ENCODE peak calls at places on chromosome 5, in four cellular contexts. A, U, T and S are unnamed samples.

GRCh38 chr5:104643320-104643719 is 1080.7 kb upstream of the NUDT12 start:
- DNase-seq in A (no peak), U (no peak), T (no peak), S (no peak)

GRCh38 chr5:172860520-172861443 is 26.7 kb downstream of the ERGIC1 start:
- DNase-seq in A (no peak), U (no peak), T (no peak), S (no peak)

GRCh38 chr5:129899454-129899853 is 4.8 kb upstream of the CHSY3 start:
- DNase-seq in A (no peak), U (no peak), T (no peak), S (no peak)

GRCh38 chr5:143879646-143880045 is 67.7 kb downstream of the HMHB1 start:
- DNase-seq in A (peak; percentile 5), U (no peak), T (no peak), S (no peak)

GRCh38 chr5:16704945-16705344 is 88.1 kb upstream of the RETREG1 start:
- DNase-seq in A (no peak), U (no peak), T (no peak), S (no peak)

GRCh38 chr5:77774981-77775772 is 962 bp downstream of the TBCA start:
- DNase-seq in A (peak; percentile 10), U (no peak), T (no peak), S (no peak)

GRCh38 chr5:157198277-157199058 is 17.8 kb downstream of the ITK start:
- DNase-seq in A (no peak), U (no peak), T (no peak), S (no peak)

GRCh38 chr5:33470544-33470943 is 29.8 kb downstream of the TARS1 start:
- DNase-seq in A (peak; percentile 16), U (no peak), T (no peak), S (no peak)

GRCh38 chr5:16776611-16777251 is 159.4 kb downstream of the MYO10 start:
- DNase-seq in A (peak; percentile 62), U (no peak), T (no peak), S (peak; percentile 45)

GRCh38 chr5:168300377-168301182 is 9.1 kb downstream of the WWC1 start:
- DNase-seq in A (no peak), U (no peak), T (no peak), S (no peak)

GRCh38 chr5:57386958-57387357 is 95.7 kb downstream of the ACTBL2 start:
- DNase-seq in A (no peak), U (no peak), T (no peak), S (no peak)

GRCh38 chr5:93428868-93429267 is 152.2 kb downstream of the NR2F1-AS1 start:
- DNase-seq in A (no peak), U (no peak), T (no peak), S (no peak)

GRCh38 chr5:116371935-116372334 is 202.7 kb downstream of the SEMA6A start:
- DNase-seq in A (peak; percentile 30), U (no peak), T (no peak), S (no peak)

GRCh38 chr5:149141957-149142851 is 911 bp downstream of the ABLIM3 start:
- DNase-seq in A (no peak), U (no peak), T (no peak), S (no peak)

GRCh38 chr5:117424559-117424958 is 849.9 kb upstream of the SEMA6A start:
- DNase-seq in A (no peak), U (no peak), T (no peak), S (no peak)

GRCh38 chr5:107284822-107285510 is 385.8 kb downstream of the EFNA5 start:
- DNase-seq in A (no peak), U (no peak), T (no peak), S (no peak)

GRCh38 chr5:160747963-160748362 is 104.0 kb downstream of the ATP10B start:
- DNase-seq in A (no peak), U (no peak), T (no peak), S (no peak)

GRCh38 chr5:61624553-61624952 is 292.5 kb downstream of the ZSWIM6 start:
- DNase-seq in A (no peak), U (no peak), T (no peak), S (no peak)

GRCh38 chr5:176818391-176819098 is 8.2 kb downstream of the UNC5A start:
- DNase-seq in A (peak; percentile 42), U (no peak), T (peak; percentile 34), S (no peak)

GRCh38 chr5:5572010-5572982 is 149.8 kb downstream of the ICE1 start:
- DNase-seq in A (no peak), U (peak; percentile 41), T (no peak), S (no peak)

GRCh38 chr5:167284491-167284890 is 1007.0 kb upstream of the WWC1 start:
- DNase-seq in A (no peak), U (no peak), T (no peak), S (no peak)

GRCh38 chr5:101326766-101327165 is 423.7 kb upstream of the ST8SIA4 start:
- DNase-seq in A (no peak), U (no peak), T (no peak), S (no peak)

GRCh38 chr5:107383414-107383813 is 287.3 kb downstream of the EFNA5 start:
- DNase-seq in A (no peak), U (no peak), T (no peak), S (no peak)

GRCh38 chr5:93582677-93583524 is at the start of gene NR2F1:
- DNase-seq in A (peak; percentile 99), U (peak; percentile 51), T (no peak), S (peak; percentile 75)

GRCh38 chr5:84683594-84683993 is 298.9 kb upstream of the EDIL3 start:
- DNase-seq in A (no peak), U (no peak), T (no peak), S (no peak)

GRCh38 chr5:147481857-147482256 is 28.0 kb downstream of the DPYSL3 start:
- DNase-seq in A (no peak), U (no peak), T (peak; percentile 40), S (no peak)

GRCh38 chr5:78907255-78907886 is 77.7 kb downstream of the ARSB start:
- DNase-seq in A (no peak), U (no peak), T (peak; percentile 34), S (no peak)

GRCh38 chr5:151063136-151063544 is 17.7 kb downstream of the TNIP1 start:
- DNase-seq in A (peak; percentile 12), U (peak; percentile 47), T (no peak), S (no peak)
- TF ChIP-seq TARDBP in A (no peak), U (no peak), T (no peak), S (no peak)

GRCh38 chr5:163821142-163821541 is 315.7 kb downstream of the MAT2B start:
- DNase-seq in A (no peak), U (no peak), T (no peak), S (no peak)
- TF ChIP-seq BHLHE40 in A (no peak), U (no peak), T (no peak), S (no peak)

DNA sequence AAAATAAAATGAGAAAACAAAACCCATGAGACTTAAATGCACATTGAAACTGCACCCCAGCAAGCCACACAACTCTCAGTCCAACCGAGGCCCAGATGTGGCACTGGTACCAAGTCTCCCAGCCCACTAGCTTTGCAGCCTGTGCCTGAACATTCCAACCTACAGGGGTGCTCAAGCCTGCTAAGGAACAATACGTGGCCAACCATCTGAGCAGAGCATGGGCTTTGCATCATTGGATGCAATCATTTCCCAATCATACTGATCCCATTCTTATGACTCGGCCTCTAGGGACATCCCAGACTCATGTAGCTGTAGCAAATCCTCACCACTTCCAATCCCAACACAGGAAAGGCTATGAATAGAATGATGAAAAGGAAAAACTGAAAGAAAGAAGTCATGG is 297.2 kb downstream of the SPOCK1 start:
- DNase-seq in A (no peak), U (no peak), T (no peak), S (no peak)
- TF ChIP-seq TARDBP in A (no peak), U (no peak), T (no peak), S (no peak)

GRCh38 chr5:110785356-110785755 is 46.5 kb downstream of the SLC25A46 start:
- DNase-seq in A (no peak), U (no peak), T (no peak), S (no peak)

GRCh38 chr5:110790673-110791072 is 51.9 kb downstream of the SLC25A46 start:
- DNase-seq in A (no peak), U (no peak), T (no peak), S (no peak)

GRCh38 chr5:110784901-110785300 is 46.1 kb downstream of the SLC25A46 start:
- DNase-seq in A (no peak), U (no peak), T (no peak), S (no peak)
- TF ChIP-seq BHLHE40 in A (no peak), U (no peak), T (no peak), S (no peak)

GRCh38 chr5:142828797-142829535 is 58.8 kb downstream of the ARHGAP26 start:
- DNase-seq in A (no peak), U (no peak), T (no peak), S (no peak)

GRCh38 chr5:142825378-142826089 is 55.4 kb downstream of the ARHGAP26 start:
- DNase-seq in A (no peak), U (no peak), T (no peak), S (no peak)

GRCh38 chr5:142826093-142826492 is 55.9 kb downstream of the ARHGAP26 start:
- DNase-seq in A (no peak), U (no peak), T (no peak), S (no peak)

GRCh38 chr5:142827934-142828576 is 57.9 kb downstream of the ARHGAP26 start:
- DNase-seq in A (no peak), U (no peak), T (no peak), S (no peak)

GRCh38 chr5:142826741-142827492 is 56.7 kb downstream of the ARHGAP26 start:
- DNase-seq in A (no peak), U (no peak), T (no peak), S (no peak)
- TF ChIP-seq TARDBP in A (no peak), U (no peak), T (no peak), S (no peak)

DNA sequence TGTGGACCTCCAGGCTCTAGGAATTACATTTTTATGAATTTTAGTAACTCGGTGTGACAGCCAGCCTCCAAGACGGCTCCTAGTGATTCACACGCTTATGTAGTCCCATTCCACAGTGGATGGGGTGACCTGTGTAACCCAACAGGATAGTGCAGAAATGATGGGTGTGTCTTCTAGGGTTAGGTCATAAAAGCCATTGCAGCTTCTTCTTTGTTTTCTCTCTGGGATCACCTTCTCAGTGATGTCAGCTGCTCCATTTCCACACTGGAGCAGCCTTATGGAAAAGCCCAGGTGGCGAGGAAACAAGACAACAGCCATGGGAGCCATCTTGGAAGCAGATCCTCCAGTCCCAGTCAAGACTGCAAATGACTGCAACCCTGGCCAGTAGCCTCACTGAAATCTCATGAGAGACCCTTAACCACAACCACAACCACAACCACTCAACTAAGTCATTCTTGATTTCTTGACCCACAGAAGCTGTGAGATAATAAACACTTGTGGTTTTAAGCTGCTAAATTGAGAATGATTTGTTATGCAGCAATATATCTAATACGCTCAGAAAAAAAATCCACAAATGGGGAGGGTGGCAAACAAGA is 5.1 kb upstream of the GNPDA1 start:
- DNase-seq in A (no peak), U (no peak), T (peak; percentile 50), S (no peak)
- TF ChIP-seq BHLHE40 in A (no peak), U (no peak), T (peak; percentile 14), S (no peak)